ENCODE peak calls at places on chromosomes 4 and X, in seven cellular contexts. E is NCI-H1092; U is NCI-H748 treated with DMSO at 0.1 percent for 48 hours; H is HuH-7.5; O is ELR; I is CD4-positive, alpha-beta T cell; S is hypothalamus. R is an unnamed sample.

GRCh38 chr4:98474408-98474844 is 184.0 kb downstream of the TSPAN5 start:
- DNase-seq in E (no peak), U (no peak), H (no peak), O (peak), I (no peak), S (no peak), R (no peak)

GRCh38 chr4:98938386-98938785 is 9.5 kb upstream of the EIF4E start:
- DNase-seq in E (no peak), U (no peak), H (no peak), O (peak), I (no peak), S (no peak), R (no peak)

GRCh38 chr4:109614466-109614865 is 54.4 kb downstream of the MCUB start:
- DNase-seq in E (no peak), U (no peak), H (no peak), O (no peak), I (no peak), S (no peak), R (no peak)

GRCh38 chr4:7772708-7773385 is 166.8 kb downstream of the AFAP1 start:
- DNase-seq in E (no peak), U (no peak), H (no peak), O (no peak), I (no peak), S (no peak), R (no peak)

GRCh38 chr4:105246712-105247111 is 100.0 kb downstream of the TET2 start:
- DNase-seq in E (no peak), U (no peak), H (peak), O (peak), I (no peak), S (no peak), R (no peak)

GRCh38 chrX:84729809-84730208 is 227.6 kb upstream of the HDX start:
- DNase-seq in E (peak), U (peak), H (no peak), O (peak), I (no peak), S (no peak), R (peak)

GRCh38 chrX:136691028-136691809 is 43.3 kb downstream of the CD40LG start:
- DNase-seq in E (no peak), U (no peak), H (no peak), O (peak), I (no peak), S (no peak), R (no peak)

GRCh38 chr4:159860945-159861344 is 758.1 kb downstream of the RAPGEF2 start:
- DNase-seq in E (no peak), U (no peak), H (no peak), O (no peak), I (no peak), S (no peak), R (no peak)

GRCh38 chr4:186839122-186840037 is 115.7 kb upstream of the FAT1 start:
- DNase-seq in E (no peak), U (no peak), H (no peak), O (peak), I (no peak), S (no peak), R (no peak)

GRCh38 chrX:7228226-7228625 is 80.3 kb upstream of the PUDP start:
- DNase-seq in E (no peak), U (no peak), H (no peak), O (no peak), I (no peak), S (no peak), R (no peak)

GRCh38 chrX:42755820-42756219 is 22.1 kb downstream of the PPP1R2C start:
- DNase-seq in E (no peak), U (no peak), H (no peak), O (peak), I (no peak), S (no peak), R (no peak)

GRCh38 chr4:160835789-160836188 is 1328.0 kb downstream of the FSTL5 start:
- DNase-seq in E (no peak), U (no peak), H (no peak), O (no peak), I (no peak), S (no peak), R (peak)

GRCh38 chrX:13283968-13284914 is 35.6 kb downstream of the ATXN3L start:
- DNase-seq in E (no peak), U (no peak), H (no peak), O (peak), I (no peak), S (no peak), R (no peak)

GRCh38 chrX:11555759-11556158 is 110.0 kb downstream of the ARHGAP6 start:
- DNase-seq in E (no peak), U (no peak), H (no peak), O (peak), I (no peak), S (no peak), R (no peak)

GRCh38 chr4:3312362-3312761 is 19.5 kb downstream of the RGS12 start:
- DNase-seq in E (no peak), U (no peak), H (no peak), O (no peak), I (no peak), S (no peak), R (no peak)

GRCh38 chrX:39777623-39778025 is 320.1 kb downstream of the BCOR start:
- DNase-seq in E (no peak), U (no peak), H (no peak), O (no peak), I (no peak), S (no peak), R (no peak)

GRCh38 chr4:154506253-154506652 is 14.7 kb upstream of the DCHS2 start:
- DNase-seq in E (no peak), U (peak), H (no peak), O (peak), I (no peak), S (no peak), R (no peak)

GRCh38 chrX:37644381-37645305 is 40.9 kb upstream of the XK start:
- DNase-seq in E (no peak), U (no peak), H (no peak), O (no peak), I (no peak), S (no peak), R (no peak)

GRCh38 chrX:94045724-94046123 is 371.7 kb downstream of the FAM133A start:
- DNase-seq in E (no peak), U (no peak), H (no peak), O (no peak), I (no peak), S (no peak), R (no peak)

GRCh38 chr4:1676605-1677525 is 7.2 kb downstream of the FAM53A start:
- DNase-seq in E (no peak), U (no peak), H (no peak), O (no peak), I (no peak), S (no peak), R (no peak)

GRCh38 chr4:126701756-126702155 is 931.0 kb upstream of the INTU start:
- DNase-seq in E (peak), U (no peak), H (no peak), O (peak), I (no peak), S (no peak), R (peak)

GRCh38 chr4:124409044-124409443 is 303.5 kb downstream of the ANKRD50 start:
- DNase-seq in E (no peak), U (no peak), H (no peak), O (peak), I (no peak), S (no peak), R (no peak)

GRCh38 chr4:6372649-6373525 is 99.5 kb downstream of the PPP2R2C start:
- DNase-seq in E (no peak), U (no peak), H (peak), O (peak), I (no peak), S (no peak), R (peak)

GRCh38 chr4:57182132-57182874 is 72.1 kb upstream of the IGFBP7 start:
- DNase-seq in E (peak), U (no peak), H (no peak), O (no peak), I (no peak), S (peak), R (peak)

GRCh38 chr4:53575552-53575951 is 15.7 kb downstream of the LNX1 start:
- DNase-seq in E (no peak), U (no peak), H (no peak), O (no peak), I (no peak), S (no peak), R (no peak)

GRCh38 chrX:117002981-117003380 is 540.2 kb upstream of the CT83 start:
- DNase-seq in E (no peak), U (no peak), H (no peak), O (no peak), I (no peak), S (no peak), R (no peak)

GRCh38 chr4:106270708-106271107 is 45.3 kb downstream of the TBCK start:
- DNase-seq in E (no peak), U (no peak), H (no peak), O (no peak), I (no peak), S (no peak), R (no peak)

GRCh38 chr4:25002679-25003078 is 28.1 kb downstream of the LGI2 start:
- DNase-seq in E (no peak), U (no peak), H (no peak), O (no peak), I (no peak), S (no peak), R (no peak)

GRCh38 chrX:92232182-92232581 is 453.0 kb downstream of the PCDH11X start:
- DNase-seq in E (no peak), U (no peak), H (no peak), O (peak), I (no peak), S (no peak), R (no peak)

GRCh38 chr4:6169239-6169638 is 31.1 kb downstream of the JAKMIP1 start:
- DNase-seq in E (no peak), U (no peak), H (no peak), O (no peak), I (no peak), S (no peak), R (no peak)

GRCh38 chr4:7763788-7764187 is 175.9 kb downstream of the AFAP1 start:
- DNase-seq in E (no peak), U (no peak), H (no peak), O (peak), I (no peak), S (no peak), R (no peak)

GRCh38 chr4:7784131-7784870 is 155.4 kb downstream of the AFAP1 start:
- DNase-seq in E (no peak), U (no peak), H (no peak), O (no peak), I (no peak), S (no peak), R (no peak)

GRCh38 chr4:1540601-1541375 is 134.5 kb upstream of the NKX1-1 start:
- DNase-seq in E (no peak), U (no peak), H (no peak), O (no peak), I (no peak), S (no peak), R (no peak)

GRCh38 chrX:55167124-55167523 is 53.0 kb upstream of the PAGE5 start:
- DNase-seq in E (no peak), U (no peak), H (no peak), O (peak), I (no peak), S (no peak), R (no peak)

GRCh38 chrX:126485371-126485770 is 67.2 kb downstream of the DCAF12L1 start:
- DNase-seq in E (no peak), U (no peak), H (no peak), O (no peak), I (no peak), S (no peak), R (no peak)

GRCh38 chr4:184728858-184729257 is 5.0 kb downstream of the CENPU start:
- DNase-seq in E (no peak), U (no peak), H (no peak), O (peak), I (no peak), S (no peak), R (no peak)

GRCh38 chr4:156619154-156619934 is 352.3 kb downstream of the PDGFC start:
- DNase-seq in E (no peak), U (no peak), H (no peak), O (no peak), I (no peak), S (no peak), R (no peak)

R was measured in NCI-H2029.